ENCODE peak calls at places on chromosomes 4 and X, in nine cellular contexts. T is HCT116, W is HepG2, S is endothelial cell of umbilical vein, D is H1, O is SK-N-SH, Q is A549, I is K562, F is GM12878. V is an unnamed sample.

GRCh38 chrX:40474205-40474626 is 106.6 kb upstream of the ATP6AP2 start:
- DNase-seq in T (no peak), W (peak), S (no peak), D (peak), O (peak), Q (peak), I (no peak), F (no peak), V (no peak)

GRCh38 chr4:22987861-22988260 is 295.1 kb downstream of the GBA3 start:
- DNase-seq in T (no peak), W (no peak), S (no peak), D (no peak), O (no peak), Q (peak), I (no peak), F (no peak), V (no peak)

GRCh38 chr4:82431026-82431745 is 796 bp downstream of the ENOPH1 start:
- DNase-seq in T (no peak), W (no peak), S (no peak), D (no peak), O (peak), Q (peak), I (no peak), F (no peak), V (peak)

GRCh38 chr4:170089274-170089742 is 448 bp downstream of the AADAT start:
- DNase-seq in T (no peak), W (peak), S (peak), D (no peak), O (peak), Q (peak), I (no peak), F (no peak), V (no peak)

GRCh38 chrX:74925210-74926088 is at the start of gene NEXMIF:
- DNase-seq in T (no peak), W (peak), S (no peak), D (peak), O (peak), Q (peak), I (no peak), F (no peak), V (peak)

GRCh38 chr4:114286275-114286674 is 306.8 kb upstream of the ARSJ start:
- DNase-seq in T (no peak), W (no peak), S (no peak), D (no peak), O (no peak), Q (no peak), I (no peak), F (no peak), V (no peak)

GRCh38 chr4:40309250-40309774 is 25.8 kb upstream of the CHRNA9 start:
- DNase-seq in T (peak), W (peak), S (peak), D (peak), O (peak), Q (peak), I (peak), F (peak), V (peak)

GRCh38 chr4:17665852-17666251 is 51.4 kb downstream of the MED28 start:
- DNase-seq in T (no peak), W (no peak), S (no peak), D (no peak), O (no peak), Q (no peak), I (no peak), F (no peak), V (no peak)

GRCh38 chrX:41984628-41985027 is 61.3 kb upstream of the CASK start:
- DNase-seq in T (peak), W (no peak), S (no peak), D (no peak), O (no peak), Q (no peak), I (no peak), F (no peak), V (no peak)

GRCh38 chr4:112889619-112890294 is 159.7 kb upstream of the ANK2 start:
- DNase-seq in T (no peak), W (no peak), S (no peak), D (no peak), O (no peak), Q (no peak), I (no peak), F (peak), V (peak)

GRCh38 chr4:118811832-118812231 is 24.1 kb downstream of the SEC24D start:
- DNase-seq in T (no peak), W (no peak), S (no peak), D (no peak), O (no peak), Q (no peak), I (no peak), F (no peak), V (no peak)

GRCh38 chrX:21865436-21865835 is 9.6 kb downstream of the YY2 start:
- DNase-seq in T (no peak), W (no peak), S (no peak), D (no peak), O (no peak), Q (no peak), I (no peak), F (no peak), V (no peak)

GRCh38 chr4:38667005-38667771 is 3.2 kb downstream of the KLF3 start:
- DNase-seq in T (peak), W (peak), S (peak), D (peak), O (peak), Q (peak), I (peak), F (no peak), V (peak)

GRCh38 chr4:138222041-138222440 is 20.1 kb downstream of the SLC7A11 start:
- DNase-seq in T (no peak), W (no peak), S (peak), D (no peak), O (no peak), Q (peak), I (no peak), F (no peak), V (no peak)

GRCh38 chr4:182495111-182495510 is 251.9 kb downstream of the TENM3 start:
- DNase-seq in T (no peak), W (no peak), S (no peak), D (no peak), O (no peak), Q (no peak), I (no peak), F (no peak), V (no peak)

GRCh38 chrX:154366666-154367055 is 7.8 kb downstream of the FLNA start:
- DNase-seq in T (no peak), W (no peak), S (no peak), D (no peak), O (no peak), Q (no peak), I (no peak), F (no peak), V (no peak)

GRCh38 chrX:48468693-48469691 is 1.1 kb downstream of the SLC38A5 start:
- DNase-seq in T (no peak), W (no peak), S (no peak), D (peak), O (no peak), Q (no peak), I (peak), F (no peak), V (peak)

GRCh38 chrX:143476751-143477150 is 40.5 kb downstream of the SPANXN3 start:
- DNase-seq in T (no peak), W (no peak), S (no peak), D (no peak), O (no peak), Q (no peak), I (no peak), F (no peak), V (no peak)

GRCh38 chr4:140141196-140141845 is 12.7 kb downstream of the MAML3 start:
- DNase-seq in T (no peak), W (no peak), S (no peak), D (no peak), O (no peak), Q (no peak), I (no peak), F (no peak), V (no peak)

GRCh38 chr4:105808030-105808429 is 87.2 kb upstream of the NPNT start:
- DNase-seq in T (no peak), W (no peak), S (no peak), D (no peak), O (no peak), Q (no peak), I (no peak), F (no peak), V (no peak)

GRCh38 chr4:30962949-30963348 is 242.8 kb downstream of the PCDH7 start:
- DNase-seq in T (peak), W (no peak), S (peak), D (no peak), O (no peak), Q (no peak), I (no peak), F (no peak), V (no peak)

GRCh38 chr4:95155759-95156451 is 392.9 kb downstream of the UNC5C start:
- DNase-seq in T (peak), W (peak), S (peak), D (no peak), O (peak), Q (peak), I (peak), F (no peak), V (peak)

GRCh38 chr4:111562811-111563210 is 582.4 kb upstream of the FAM241A start:
- DNase-seq in T (no peak), W (no peak), S (peak), D (no peak), O (no peak), Q (no peak), I (no peak), F (no peak), V (no peak)

GRCh38 chr4:80196259-80197131 is 808 bp upstream of the PRDM8 start:
- DNase-seq in T (no peak), W (no peak), S (no peak), D (peak), O (no peak), Q (no peak), I (no peak), F (no peak), V (no peak)

GRCh38 chrX:41475611-41476241 is 28.6 kb downstream of the NYX start:
- DNase-seq in T (no peak), W (peak), S (no peak), D (peak), O (no peak), Q (no peak), I (no peak), F (no peak), V (no peak)

GRCh38 chr4:139619644-139620043 is 46.0 kb upstream of the MGST2 start:
- DNase-seq in T (no peak), W (peak), S (no peak), D (no peak), O (no peak), Q (peak), I (no peak), F (no peak), V (peak)

GRCh38 chrX:135572436-135572835 is 52.0 kb downstream of the INTS6L start:
- DNase-seq in T (no peak), W (no peak), S (no peak), D (no peak), O (peak), Q (no peak), I (no peak), F (no peak), V (no peak)

GRCh38 chr4:8311096-8312068 is 41.8 kb downstream of the HTRA3 start:
- DNase-seq in T (no peak), W (no peak), S (no peak), D (peak), O (no peak), Q (no peak), I (no peak), F (no peak), V (no peak)

GRCh38 chrX:30653415-30654131 is at the start of gene GK:
- DNase-seq in T (no peak), W (no peak), S (peak), D (no peak), O (peak), Q (no peak), I (peak), F (no peak), V (peak)

GRCh38 chr4:139918994-139919393 is 235.0 kb downstream of the MAML3 start:
- DNase-seq in T (no peak), W (no peak), S (no peak), D (no peak), O (no peak), Q (no peak), I (no peak), F (no peak), V (no peak)

GRCh38 chr4:7172508-7172907 is 19.8 kb upstream of the SORCS2 start:
- DNase-seq in T (no peak), W (no peak), S (no peak), D (no peak), O (no peak), Q (no peak), I (no peak), F (no peak), V (no peak)

GRCh38 chr4:112167790-112168189 is 22.5 kb downstream of the FAM241A start:
- DNase-seq in T (no peak), W (no peak), S (no peak), D (no peak), O (no peak), Q (no peak), I (no peak), F (no peak), V (no peak)

GRCh38 chrX:48466696-48467095 is 3.4 kb downstream of the SLC38A5 start:
- DNase-seq in T (no peak), W (no peak), S (no peak), D (peak), O (peak), Q (no peak), I (peak), F (no peak), V (peak)

GRCh38 chr4:85929926-85930325 is 429.9 kb downstream of the MAPK10 start:
- DNase-seq in T (no peak), W (peak), S (peak), D (peak), O (no peak), Q (peak), I (no peak), F (no peak), V (no peak)

GRCh38 chr4:152709675-152710438 is 30.1 kb upstream of the TMEM154 start:
- DNase-seq in T (no peak), W (no peak), S (no peak), D (no peak), O (no peak), Q (no peak), I (no peak), F (peak), V (peak)

GRCh38 chr4:5746829-5747745 is 36.1 kb downstream of the EVC start:
- DNase-seq in T (no peak), W (no peak), S (peak), D (no peak), O (no peak), Q (no peak), I (no peak), F (no peak), V (no peak)

GRCh38 chr4:10047967-10048366 is 26.7 kb upstream of the SLC2A9 start:
- DNase-seq in T (no peak), W (no peak), S (no peak), D (no peak), O (no peak), Q (no peak), I (no peak), F (no peak), V (peak)

DNA sequence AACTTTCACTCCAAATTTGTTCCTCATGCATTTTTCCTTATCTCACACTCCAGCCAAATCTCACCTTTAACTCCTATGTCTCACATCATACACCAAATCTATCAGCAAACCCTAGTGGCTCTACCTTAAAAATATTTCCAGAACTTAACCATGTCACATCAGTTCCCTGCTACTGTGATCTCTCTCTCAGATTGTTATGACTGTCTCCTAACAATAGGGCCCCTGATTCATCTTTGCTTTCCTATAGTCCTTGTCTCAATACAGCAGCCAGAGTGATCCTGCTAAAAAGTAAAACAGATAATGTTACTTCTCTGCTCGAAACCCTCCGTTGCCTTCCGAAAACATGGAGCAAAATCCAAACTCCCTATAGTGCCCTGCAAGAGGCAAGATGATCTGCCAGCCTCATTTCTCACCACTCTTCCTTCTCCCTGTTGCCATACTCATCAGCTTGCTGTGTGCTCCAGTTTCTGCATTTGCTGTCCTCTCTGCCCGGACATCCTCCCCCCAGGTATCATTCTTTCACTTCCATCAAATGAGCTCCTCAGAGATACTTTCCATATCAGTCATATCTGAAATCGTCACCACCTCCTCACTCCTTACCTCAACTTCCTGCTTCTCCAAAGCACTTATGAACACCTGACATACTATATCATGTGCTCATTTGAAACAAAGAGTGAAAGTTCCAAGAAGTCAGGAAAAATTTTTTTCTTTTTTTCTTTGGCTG is 293.4 kb upstream of the NR3C2 start:
- DNase-seq in T (no peak), W (no peak), S (no peak), D (no peak), O (no peak), Q (no peak), I (no peak), F (no peak), V (no peak)
- TF ChIP-seq MAX in T (no peak), W (no peak), S (no peak), D (no peak), O (no peak), Q (no peak), I (no peak), F (no peak), V (no peak)

DNA sequence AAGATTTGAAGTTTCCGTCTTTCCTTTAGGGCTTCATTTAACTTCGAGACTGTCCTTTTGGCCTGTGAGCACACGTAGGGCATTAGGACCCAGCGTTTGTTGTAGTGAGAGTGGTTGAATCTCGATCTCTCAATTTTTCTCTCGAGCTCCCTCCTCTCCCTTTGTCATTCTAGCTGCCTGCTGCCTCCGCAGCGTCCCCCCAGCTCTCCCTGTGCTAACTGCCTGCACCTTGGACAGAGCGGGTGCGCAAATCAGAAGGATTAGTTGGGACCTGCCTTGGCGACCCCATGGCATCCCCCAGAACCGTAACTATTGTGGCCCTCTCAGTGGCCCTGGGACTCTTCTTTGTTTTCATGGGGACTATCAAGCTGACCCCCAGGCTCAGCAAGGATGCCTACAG is at the start of gene TMEM35A:
- DNase-seq in T (no peak), W (no peak), S (peak), D (peak), O (peak), Q (no peak), I (no peak), F (no peak), V (no peak)
- H3K4me3 ChIP-seq in T (no peak), W (no peak), S (peak), D (peak), O (peak), Q (no peak), I (no peak), F (no peak), V (no peak)

GRCh38 chrX:134144231-134144630 is 92.8 kb upstream of the CCDC160 start:
- DNase-seq in T (peak), W (peak), S (peak), D (no peak), O (peak), Q (peak), I (peak), F (no peak), V (peak)
- TF ChIP-seq MAX in T (no peak), W (no peak), S (no peak), D (no peak), O (no peak), Q (no peak), I (no peak), F (no peak), V (no peak)

GRCh38 chr4:101230806-101231426 is 116.4 kb downstream of the PPP3CA start:
- DNase-seq in T (no peak), W (no peak), S (no peak), D (no peak), O (no peak), Q (peak), I (no peak), F (no peak), V (no peak)

GRCh38 chr4:101229116-101229515 is 118.2 kb downstream of the PPP3CA start:
- DNase-seq in T (no peak), W (no peak), S (no peak), D (no peak), O (no peak), Q (no peak), I (no peak), F (no peak), V (no peak)

GRCh38 chr4:101227715-101228114 is 119.6 kb downstream of the PPP3CA start:
- DNase-seq in T (no peak), W (no peak), S (no peak), D (no peak), O (no peak), Q (no peak), I (no peak), F (no peak), V (no peak)

GRCh38 chr4:101236097-101236496 is 111.2 kb downstream of the PPP3CA start:
- DNase-seq in T (no peak), W (no peak), S (no peak), D (no peak), O (no peak), Q (no peak), I (no peak), F (no peak), V (no peak)

DNA sequence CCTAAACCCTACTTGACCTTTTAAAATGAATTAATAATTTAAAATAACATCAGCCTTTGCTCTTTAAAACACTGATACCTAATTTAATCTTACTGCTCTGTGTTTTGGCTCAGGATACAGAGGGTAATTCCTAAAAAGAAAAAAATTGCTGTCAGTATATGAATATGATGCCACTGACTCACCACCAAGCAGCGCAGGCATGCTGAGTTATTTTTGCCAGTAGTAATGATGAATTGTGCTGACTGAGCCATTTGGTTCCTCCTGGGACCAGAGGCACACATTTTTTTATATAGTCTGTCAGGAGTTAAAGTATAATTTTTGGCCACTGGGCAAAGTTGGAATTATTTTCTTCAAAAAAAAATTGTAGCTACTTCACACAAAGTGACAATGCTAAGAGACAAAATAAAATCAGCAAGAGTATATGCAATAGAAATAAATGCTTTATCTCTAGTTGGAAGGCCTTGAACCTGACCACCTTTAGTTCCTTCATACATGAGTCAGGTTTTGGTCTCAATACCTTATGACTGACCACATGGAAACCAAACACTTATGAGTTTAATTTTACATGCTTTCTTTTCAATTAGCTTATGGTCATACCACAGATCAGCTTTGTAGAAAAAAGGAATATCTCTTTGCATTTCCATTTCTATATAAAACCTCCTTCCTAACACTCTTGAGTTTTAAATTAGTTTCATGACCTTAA is 115.1 kb downstream of the PPP3CA start:
- DNase-seq in T (no peak), W (no peak), S (peak), D (no peak), O (no peak), Q (peak), I (no peak), F (no peak), V (no peak)
- H3K4me3 ChIP-seq in T (no peak), W (no peak), S (no peak), D (no peak), O (no peak), Q (no peak), I (no peak), F (no peak), V (no peak)